ENCODE peak calls at places on chromosomes 2 and 18, in five cellular contexts. P is left cardiac atrium, D is COLO829, Q is HuH-7.5, M is GM06990. N is an unnamed sample.

GRCh38 chr2:121044412-121044811 is 240.6 kb downstream of the TFCP2L1 start:
- DNase-seq in P (no peak), D (no peak), Q (no peak), M (no peak), N (no peak)

GRCh38 chr2:154527962-154528361 is 170.5 kb upstream of the KCNJ3 start:
- DNase-seq in P (no peak), D (no peak), Q (no peak), M (no peak), N (no peak)

GRCh38 chr2:160584972-160585494 is 91.4 kb upstream of the RBMS1 start:
- DNase-seq in P (no peak), D (no peak), Q (no peak), M (no peak), N (no peak)

GRCh38 chr2:197803033-197803444 is 1.4 kb upstream of the PLCL1 start:
- DNase-seq in P (no peak), D (peak), Q (peak), M (peak), N (no peak)

GRCh38 chr18:23949863-23950262 is 64.7 kb upstream of the TTC39C start:
- DNase-seq in P (no peak), D (no peak), Q (no peak), M (no peak), N (no peak)

GRCh38 chr2:69538872-69539548 is 101.8 kb upstream of the NFU1 start:
- DNase-seq in P (no peak), D (no peak), Q (no peak), M (no peak), N (no peak)

GRCh38 chr2:112629224-112629623 is 16.5 kb upstream of the SLC20A1 start:
- DNase-seq in P (no peak), D (no peak), Q (no peak), M (no peak), N (no peak)

GRCh38 chr2:161122772-161123530 is 37.3 kb upstream of the TANK start:
- DNase-seq in P (peak), D (peak), Q (no peak), M (no peak), N (no peak)

GRCh38 chr2:107128381-107128780 is 242.4 kb upstream of the ST6GAL2 start:
- DNase-seq in P (no peak), D (no peak), Q (no peak), M (no peak), N (no peak)

GRCh38 chr18:8116346-8117007 is 492.8 kb upstream of the RAB12 start:
- DNase-seq in P (no peak), D (no peak), Q (no peak), M (no peak), N (no peak)

GRCh38 chr2:98790221-98790620 is 59.3 kb upstream of the MGAT4A start:
- DNase-seq in P (no peak), D (no peak), Q (no peak), M (no peak), N (no peak)

GRCh38 chr2:172249336-172249735 is 146.6 kb upstream of the DLX2 start:
- DNase-seq in P (no peak), D (no peak), Q (no peak), M (no peak), N (no peak)

GRCh38 chr2:219552382-219553167 is 8.7 kb downstream of the TMEM198 start:
- DNase-seq in P (peak), D (peak), Q (peak), M (peak), N (peak)

GRCh38 chr2:133424876-133425275 is 143.4 kb downstream of the NCKAP5 start:
- DNase-seq in P (no peak), D (peak), Q (no peak), M (no peak), N (no peak)